ENCODE peak calls at places on chromosomes 13 and 19, in five cellular contexts. Z, R, E, K and V are unnamed samples.

GRCh38 chr13:110580800-110581199 is 19.3 kb upstream of the RAB20 start:
- DNase-seq in Z (no peak), R (no peak), E (no peak), K (no peak), V (no peak)

GRCh38 chr13:98144501-98145350 is 1.8 kb downstream of the FARP1 start:
- DNase-seq in Z (no peak), R (no peak), E (no peak), K (peak), V (peak)

GRCh38 chr13:75312884-75313520 is 169.0 kb downstream of the TBC1D4 start:
- DNase-seq in Z (no peak), R (no peak), E (no peak), K (no peak), V (no peak)

GRCh38 chr13:57630661-57631606 is 610 bp upstream of the PCDH17 start:
- DNase-seq in Z (peak), R (peak), E (no peak), K (peak), V (no peak)

GRCh38 chr19:48102870-48103751 is 7.5 kb downstream of the PLA2G4C start:
- DNase-seq in Z (no peak), R (peak), E (no peak), K (peak), V (peak)

GRCh38 chr13:43433691-43434121 is 353.1 kb downstream of the ENOX1 start:
- DNase-seq in Z (no peak), R (no peak), E (no peak), K (no peak), V (no peak)

GRCh38 chr13:29039212-29039611 is 219.1 kb downstream of the MTUS2 start:
- DNase-seq in Z (no peak), R (no peak), E (no peak), K (no peak), V (no peak)

GRCh38 chr13:84658881-84659661 is 776.8 kb upstream of the SLITRK1 start:
- DNase-seq in Z (no peak), R (no peak), E (no peak), K (no peak), V (no peak)

GRCh38 chr13:50128406-50129048 is 113.3 kb downstream of the KCNRG start:
- DNase-seq in Z (no peak), R (no peak), E (no peak), K (no peak), V (peak)

GRCh38 chr13:29619995-29620394 is 24.5 kb upstream of the SLC7A1 start:
- DNase-seq in Z (no peak), R (no peak), E (no peak), K (no peak), V (no peak)

GRCh38 chr19:39111593-39112199 is 13.9 kb upstream of the PAK4 start:
- DNase-seq in Z (no peak), R (no peak), E (no peak), K (no peak), V (no peak)

GRCh38 chr13:51919531-51919930 is 57.8 kb downstream of the CCDC70 start:
- DNase-seq in Z (no peak), R (no peak), E (no peak), K (no peak), V (no peak)

GRCh38 chr19:20078696-20079095 is 896 bp downstream of the ZNF90 start:
- DNase-seq in Z (no peak), R (no peak), E (peak), K (peak), V (peak)

GRCh38 chr13:40132249-40132648 is 476.8 kb downstream of the COG6 start:
- DNase-seq in Z (no peak), R (no peak), E (no peak), K (no peak), V (no peak)